ENCODE peak calls at places on chromosomes 4 and X, in nine cellular contexts. Q is uterus; P is PC-3; B is HepG2; S is astrocyte; O is neuronal stem cell; T is brain microvascular endothelial cell; I is CD8-positive, alpha-beta T cell; Y is prostate gland. Z is an unnamed sample.

GRCh38 chrX:106999002-106999975 is 723 bp downstream of the MORC4 start:
- DNase-seq in Q (peak; percentile 54), P (peak; percentile 73), B (peak; percentile 28), S (peak; percentile 38), O (peak; percentile 17), T (peak; percentile 33), I (peak; percentile 51), Y (peak; percentile 48), Z (peak; percentile 66)

GRCh38 chrX:140509468-140510305 is 4.8 kb upstream of the SOX3 start:
- DNase-seq in Q (no peak), P (no peak), B (no peak), S (no peak), O (no peak), T (no peak), I (no peak), Y (no peak), Z (no peak)

GRCh38 chrX:100995469-100995868 is 26.0 kb downstream of the ARL13A start:
- DNase-seq in Q (no peak), P (peak; percentile 41), B (peak; percentile 4), S (peak; percentile 87), O (no peak), T (peak; percentile 92), I (no peak), Y (no peak), Z (peak; percentile 51)

GRCh38 chr4:82357640-82358039 is 16.2 kb downstream of the HNRNPD start:
- DNase-seq in Q (no peak), P (no peak), B (no peak), S (no peak), O (no peak), T (no peak), I (no peak), Y (no peak), Z (no peak)

GRCh38 chr4:174152717-174153466 is 130.6 kb downstream of the FBXO8 start:
- DNase-seq in Q (no peak), P (no peak), B (no peak), S (no peak), O (peak; percentile 15), T (no peak), I (no peak), Y (no peak), Z (no peak)

GRCh38 chr4:23034726-23035125 is 342.0 kb downstream of the GBA3 start:
- DNase-seq in Q (no peak), P (peak; percentile 9), B (no peak), S (no peak), O (no peak), T (no peak), I (no peak), Y (no peak), Z (peak; percentile 16)

GRCh38 chrX:53440631-53441517 is 6.7 kb upstream of the HSD17B10 start:
- DNase-seq in Q (peak; percentile 75), P (peak; percentile 72), B (peak; percentile 20), S (peak; percentile 30), O (no peak), T (peak; percentile 24), I (peak; percentile 16), Y (peak; percentile 52), Z (peak; percentile 44)

GRCh38 chr4:6957148-6957520 is 47.5 kb downstream of the TBC1D14 start:
- DNase-seq in Q (no peak), P (no peak), B (no peak), S (no peak), O (no peak), T (no peak), I (no peak), Y (peak; percentile 82), Z (no peak)

GRCh38 chr4:29199025-29199424 is 1521.1 kb upstream of the PCDH7 start:
- DNase-seq in Q (no peak), P (no peak), B (no peak), S (no peak), O (no peak), T (no peak), I (no peak), Y (no peak), Z (no peak)

GRCh38 chrX:53000447-53001208 is 42.3 kb upstream of the FAM156A start:
- DNase-seq in Q (no peak), P (no peak), B (no peak), S (no peak), O (no peak), T (no peak), I (peak; percentile 11), Y (no peak), Z (no peak)

GRCh38 chr4:82346126-82346525 is 27.7 kb downstream of the HNRNPD start:
- DNase-seq in Q (no peak), P (no peak), B (no peak), S (no peak), O (no peak), T (no peak), I (no peak), Y (no peak), Z (no peak)

GRCh38 chrX:137171626-137172025 is 137.8 kb upstream of the GPR101 start:
- DNase-seq in Q (no peak), P (no peak), B (no peak), S (no peak), O (no peak), T (no peak), I (no peak), Y (no peak), Z (no peak)

GRCh38 chrX:112705726-112706125 is 26.0 kb upstream of the LHFPL1 start:
- DNase-seq in Q (no peak), P (no peak), B (no peak), S (no peak), O (no peak), T (no peak), I (no peak), Y (no peak), Z (no peak)

GRCh38 chrX:143058096-143058495 is 32.4 kb downstream of the SPANXN4 start:
- DNase-seq in Q (no peak), P (no peak), B (no peak), S (no peak), O (peak; percentile 52), T (no peak), I (no peak), Y (no peak), Z (no peak)

GRCh38 chr4:26226978-26227377 is 93.8 kb upstream of the RBPJ start:
- DNase-seq in Q (no peak), P (peak; percentile 71), B (no peak), S (no peak), O (no peak), T (no peak), I (no peak), Y (no peak), Z (no peak)

GRCh38 chr4:153222790-153223417 is 18.7 kb downstream of the TRIM2 start:
- DNase-seq in Q (peak; percentile 48), P (peak; percentile 28), B (no peak), S (no peak), O (no peak), T (no peak), I (peak; percentile 20), Y (peak; percentile 55), Z (peak; percentile 58)

GRCh38 chrX:120768681-120769080 is 107.0 kb downstream of the CT47B1 start:
- DNase-seq in Q (no peak), P (peak; percentile 80), B (no peak), S (peak; percentile 39), O (no peak), T (peak; percentile 7), I (no peak), Y (no peak), Z (no peak)

GRCh38 chrX:71989768-71990167 is 79.1 kb downstream of the NHSL2 start:
- DNase-seq in Q (no peak), P (peak; percentile 34), B (no peak), S (peak; percentile 10), O (no peak), T (peak; percentile 43), I (no peak), Y (no peak), Z (no peak)

GRCh38 chr4:3744901-3745300 is 21.3 kb upstream of the ADRA2C start:
- DNase-seq in Q (no peak), P (no peak), B (no peak), S (no peak), O (no peak), T (no peak), I (no peak), Y (no peak), Z (no peak)

GRCh38 chr4:3744232-3744631 is 22.0 kb upstream of the ADRA2C start:
- DNase-seq in Q (no peak), P (no peak), B (no peak), S (no peak), O (no peak), T (no peak), I (no peak), Y (no peak), Z (no peak)

GRCh38 chr4:3747582-3747906 is 18.6 kb upstream of the ADRA2C start:
- DNase-seq in Q (no peak), P (no peak), B (no peak), S (no peak), O (no peak), T (no peak), I (no peak), Y (no peak), Z (no peak)

GRCh38 chr4:3746701-3747581 is 19.2 kb upstream of the ADRA2C start:
- DNase-seq in Q (no peak), P (no peak), B (no peak), S (no peak), O (no peak), T (no peak), I (no peak), Y (no peak), Z (peak; percentile 67)

GRCh38 chr4:3745886-3746656 is 20.1 kb upstream of the ADRA2C start:
- DNase-seq in Q (no peak), P (peak; percentile 44), B (no peak), S (no peak), O (no peak), T (no peak), I (no peak), Y (no peak), Z (peak; percentile 97)
- H3K27ac ChIP-seq in Q (no peak overlapping the region), P (peak overlapping the region; percentile 85), B (no peak overlapping the region), S (no peak overlapping the region), O (no peak overlapping the region), T (no peak overlapping the region), I (no peak overlapping the region), Y (no peak overlapping the region), Z (no peak overlapping the region)

GRCh38 chrX:31136144-31136572 is 64.3 kb upstream of the FTHL17 start:
- DNase-seq in Q (no peak), P (no peak), B (no peak), S (no peak), O (no peak), T (no peak), I (no peak), Y (no peak), Z (no peak)
- H3K36me3 ChIP-seq in Q (no peaks in the 10 kb centered on the region), P (no peaks in the 10 kb centered on the region), B (peaks cover 13% of the 10 kb centered on the region), S (no peaks in the 10 kb centered on the region), O (peaks cover 2% of the 10 kb centered on the region), T (peaks cover 7% of the 10 kb centered on the region), I (no peaks in the 10 kb centered on the region), Y (no peaks in the 10 kb centered on the region), Z (peaks cover 2% of the 10 kb centered on the region)

DNA sequence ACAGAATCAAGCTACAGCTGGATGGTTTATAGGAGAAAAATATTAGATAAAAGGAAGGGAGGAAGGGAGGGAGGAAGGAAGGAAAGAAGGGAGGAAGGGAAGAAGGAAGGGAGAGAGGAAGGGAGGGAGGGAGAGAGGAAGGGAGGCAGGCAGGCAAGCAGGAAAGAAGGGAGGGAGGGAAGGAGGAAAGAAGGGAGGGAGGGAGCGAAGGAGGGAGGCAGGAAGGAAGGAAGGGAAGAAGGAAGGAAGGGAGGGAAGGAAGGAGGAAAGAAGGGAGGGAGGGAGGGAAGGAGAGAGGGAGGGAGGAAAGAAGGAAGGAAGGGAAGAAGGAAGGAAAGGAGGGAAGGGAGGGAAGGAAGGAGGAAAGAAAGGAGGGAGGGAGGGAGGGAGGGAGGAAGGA is 77.9 kb upstream of the C1QTNF7 start:
- DNase-seq in Q (no peak), P (no peak), B (no peak), S (no peak), O (no peak), T (no peak), I (no peak), Y (no peak), Z (no peak)
- H3K27ac ChIP-seq in Q (peak overlapping the region; percentile 59), P (no peak overlapping the region), B (no peak overlapping the region), S (no peak overlapping the region), O (no peak overlapping the region), T (no peak overlapping the region), I (no peak overlapping the region), Y (no peak overlapping the region), Z (no peak overlapping the region)

GRCh38 chrX:154365997-154366665 is 8.3 kb downstream of the FLNA start:
- DNase-seq in Q (no peak), P (no peak), B (no peak), S (no peak), O (no peak), T (no peak), I (no peak), Y (no peak), Z (no peak)
- H3K36me3 ChIP-seq in Q (no peaks in the 10 kb centered on the region), P (peaks cover 63% of the 10 kb centered on the region), B (peaks cover 40% of the 10 kb centered on the region), S (peaks cover 27% of the 10 kb centered on the region), O (peaks cover 83% of the 10 kb centered on the region), T (peaks cover 68% of the 10 kb centered on the region), I (peaks cover 67% of the 10 kb centered on the region), Y (no peaks in the 10 kb centered on the region), Z (peaks cover 85% of the 10 kb centered on the region)